ENCODE peak calls at places on chromosome 19, in eight cellular contexts. G, K, E, V, H, W, P and Y are unnamed samples.

GRCh38 chr19:10517361-10517759 is at the start of gene S1PR5:
- ATAC-seq in G (no peak), K (no peak), E (no peak), V (peak), H (peak), W (peak), P (peak), Y (peak)

GRCh38 chr19:48461982-48462655 is 6.7 kb downstream of the KCNJ14 start:
- ATAC-seq in G (no peak), K (no peak), E (no peak), V (peak), H (no peak), W (no peak), P (no peak), Y (no peak)

GRCh38 chr19:11045536-11045935 is 43.7 kb upstream of the LDLR start:
- ATAC-seq in G (no peak), K (no peak), E (no peak), V (no peak), H (no peak), W (no peak), P (no peak), Y (no peak)

GRCh38 chr19:4455742-4456565 is 1.6 kb downstream of the UBXN6 start:
- ATAC-seq in G (no peak), K (no peak), E (no peak), V (peak), H (peak), W (no peak), P (no peak), Y (no peak)

GRCh38 chr19:42051166-42052115 is 18.6 kb downstream of the GRIK5 start:
- ATAC-seq in G (peak), K (no peak), E (peak), V (no peak), H (no peak), W (no peak), P (no peak), Y (peak)

GRCh38 chr19:4367781-4368127 is 24.4 kb downstream of the MPND start:
- ATAC-seq in G (no peak), K (no peak), E (no peak), V (peak), H (no peak), W (no peak), P (no peak), Y (no peak)

GRCh38 chr19:15124572-15125231 is 17.5 kb downstream of the SYDE1 start:
- ATAC-seq in G (no peak), K (no peak), E (peak), V (peak), H (peak), W (no peak), P (peak), Y (no peak)

GRCh38 chr19:49335784-49336481 is 727 bp downstream of the CD37 start:
- ATAC-seq in G (peak), K (peak), E (peak), V (no peak), H (no peak), W (peak), P (no peak), Y (peak)

GRCh38 chr19:41853768-41854167 is 6.3 kb upstream of the RPS19 start:
- ATAC-seq in G (no peak), K (no peak), E (no peak), V (no peak), H (no peak), W (no peak), P (no peak), Y (no peak)

GRCh38 chr19:49690073-49690655 is 752 bp upstream of the CPT1C start:
- ATAC-seq in G (peak), K (peak), E (peak), V (peak), H (peak), W (peak), P (peak), Y (no peak)